ENCODE peak calls at places on chromosome 4, in four cellular contexts. One of them, this sample, is unnamed.

GRCh38 chr4:37528161-37528560 is 158.0 kb downstream of the RELL1 start:
- DNase-seq in tibial artery: no peak
- DNase-seq in ovary: no peak
- DNase-seq in CD8-positive, alpha-beta T cell: no peak
- DNase-seq in this sample: no peak

GRCh38 chr4:168551211-168551610 is 54.4 kb downstream of the PALLD start:
- DNase-seq in tibial artery: no peak
- DNase-seq in ovary: no peak
- DNase-seq in CD8-positive, alpha-beta T cell: no peak
- DNase-seq in this sample: no peak

GRCh38 chr4:54840992-54841768 is 183.4 kb downstream of the KIT start:
- DNase-seq in tibial artery: no peak
- DNase-seq in ovary: no peak
- DNase-seq in CD8-positive, alpha-beta T cell: no peak
- DNase-seq in this sample: no peak

GRCh38 chr4:786861-787300 is 39.0 kb downstream of the CPLX1 start:
- DNase-seq in tibial artery: no peak
- DNase-seq in ovary: no peak
- DNase-seq in CD8-positive, alpha-beta T cell: no peak
- DNase-seq in this sample: no peak

GRCh38 chr4:147808447-147808846 is 76.6 kb downstream of the ARHGAP10 start:
- DNase-seq in tibial artery: no peak
- DNase-seq in ovary: no peak
- DNase-seq in CD8-positive, alpha-beta T cell: no peak
- DNase-seq in this sample: no peak

GRCh38 chr4:98794565-98795205 is 134.2 kb downstream of the EIF4E start:
- DNase-seq in tibial artery: no peak
- DNase-seq in ovary: no peak
- DNase-seq in CD8-positive, alpha-beta T cell: no peak
- DNase-seq in this sample: peak; percentile 23

GRCh38 chr4:114998316-114998715 is 115.1 kb downstream of the NDST4 start:
- DNase-seq in tibial artery: no peak
- DNase-seq in ovary: no peak
- DNase-seq in CD8-positive, alpha-beta T cell: no peak
- DNase-seq in this sample: no peak

GRCh38 chr4:79250887-79251286 is 75.0 kb downstream of the NAA11 start:
- DNase-seq in tibial artery: no peak
- DNase-seq in ovary: no peak
- DNase-seq in CD8-positive, alpha-beta T cell: no peak
- DNase-seq in this sample: no peak

GRCh38 chr4:126583509-126583908 is 1049.2 kb upstream of the INTU start:
- DNase-seq in tibial artery: no peak
- DNase-seq in ovary: no peak
- DNase-seq in CD8-positive, alpha-beta T cell: no peak
- DNase-seq in this sample: no peak

GRCh38 chr4:158782539-158783360 is 13.9 kb downstream of the FNIP2 start:
- DNase-seq in tibial artery: no peak
- DNase-seq in ovary: no peak
- DNase-seq in CD8-positive, alpha-beta T cell: no peak
- DNase-seq in this sample: no peak

GRCh38 chr4:73127839-73128448 is 58.4 kb upstream of the COX18 start:
- DNase-seq in tibial artery: no peak
- DNase-seq in ovary: no peak
- DNase-seq in CD8-positive, alpha-beta T cell: no peak
- DNase-seq in this sample: no peak

GRCh38 chr4:88753658-88754431 is 56.2 kb upstream of the NAP1L5 start:
- DNase-seq in tibial artery: no peak
- DNase-seq in ovary: no peak
- DNase-seq in CD8-positive, alpha-beta T cell: no peak
- DNase-seq in this sample: no peak

GRCh38 chr4:1851575-1852415 is 4.2 kb downstream of the LETM1 start:
- DNase-seq in tibial artery: no peak
- DNase-seq in ovary: no peak
- DNase-seq in CD8-positive, alpha-beta T cell: no peak
- DNase-seq in this sample: no peak

GRCh38 chr4:56139241-56139827 is 190.6 kb downstream of the CEP135 start:
- DNase-seq in tibial artery: no peak
- DNase-seq in ovary: no peak
- DNase-seq in CD8-positive, alpha-beta T cell: no peak
- DNase-seq in this sample: no peak

GRCh38 chr4:15568814-15569213 is 86.3 kb downstream of the FBXL5 start:
- DNase-seq in tibial artery: no peak
- DNase-seq in ovary: no peak
- DNase-seq in CD8-positive, alpha-beta T cell: no peak
- DNase-seq in this sample: no peak

DNA sequence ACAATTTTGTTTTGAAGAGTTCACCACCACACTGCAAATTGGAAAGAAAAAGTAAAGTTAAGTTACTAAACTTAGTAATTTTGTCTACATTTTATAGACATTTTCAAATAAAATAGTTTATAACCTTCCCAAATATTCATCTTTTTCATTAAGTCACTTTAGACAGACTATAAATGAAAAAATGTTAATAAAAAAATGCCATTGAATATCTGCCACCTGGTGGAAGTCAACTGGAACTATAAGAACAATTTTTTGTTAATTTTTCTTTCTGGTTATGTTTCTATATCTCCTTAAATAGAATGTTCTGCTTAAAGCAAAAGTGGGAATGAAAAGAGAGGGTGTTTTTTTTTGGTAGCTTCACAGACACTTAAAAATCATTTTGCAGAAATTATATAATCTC is 534.4 kb upstream of the PCDH10 start:
- DNase-seq in tibial artery: no peak
- DNase-seq in ovary: no peak
- DNase-seq in CD8-positive, alpha-beta T cell: no peak
- DNase-seq in this sample: no peak
- TF ChIP-seq CTCF in tibial artery: no peak
- TF ChIP-seq CTCF in ovary: no peak
- TF ChIP-seq CTCF in CD8-positive, alpha-beta T cell: no peak
- TF ChIP-seq CTCF in this sample: no peak

GRCh38 chr4:153205757-153206156 is 1.5 kb downstream of the TRIM2 start:
- DNase-seq in tibial artery: no peak
- DNase-seq in ovary: no peak
- DNase-seq in CD8-positive, alpha-beta T cell: no peak
- DNase-seq in this sample: no peak
- H3K4me3 ChIP-seq in tibial artery: no peak overlapping the region
- H3K4me3 ChIP-seq in ovary: no peak overlapping the region
- H3K4me3 ChIP-seq in CD8-positive, alpha-beta T cell: no peak overlapping the region
- H3K4me3 ChIP-seq in this sample: no peak overlapping the region

GRCh38 chr4:92514632-92515031 is 210.9 kb downstream of the GRID2 start:
- DNase-seq in tibial artery: no peak
- DNase-seq in ovary: no peak
- DNase-seq in CD8-positive, alpha-beta T cell: no peak
- DNase-seq in this sample: no peak
- TF ChIP-seq CTCF in tibial artery: no peak
- TF ChIP-seq CTCF in ovary: no peak
- TF ChIP-seq CTCF in CD8-positive, alpha-beta T cell: no peak
- TF ChIP-seq CTCF in this sample: no peak

DNA sequence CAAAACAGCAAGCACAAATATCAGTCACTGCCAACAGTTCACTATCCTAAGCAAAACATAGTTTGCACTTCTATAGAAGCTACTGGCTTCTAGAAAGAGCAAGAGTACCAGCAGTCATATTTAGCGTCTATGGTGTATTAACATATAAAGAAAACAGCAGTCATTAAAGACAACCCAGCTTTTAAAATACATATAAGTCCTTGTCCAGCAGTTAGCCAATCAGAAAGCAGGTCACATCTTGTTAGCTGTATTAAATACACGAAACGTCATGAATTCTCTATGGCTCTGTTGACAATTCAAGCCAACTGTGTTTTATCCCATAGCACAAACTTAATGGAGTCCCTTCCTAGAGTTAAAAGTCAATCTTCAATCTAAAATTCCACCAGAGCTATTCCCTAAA is 1.6 kb downstream of the LDB2 start:
- DNase-seq in tibial artery: no peak
- DNase-seq in ovary: no peak
- DNase-seq in CD8-positive, alpha-beta T cell: no peak
- DNase-seq in this sample: no peak
- H3K4me3 ChIP-seq in tibial artery: peak overlapping the region; percentile 50
- H3K4me3 ChIP-seq in ovary: peak overlapping the region; percentile 40
- H3K4me3 ChIP-seq in CD8-positive, alpha-beta T cell: no peak overlapping the region
- H3K4me3 ChIP-seq in this sample: peak overlapping the region; percentile 70

GRCh38 chr4:141340458-141340857 is 119.8 kb downstream of the ZNF330 start:
- DNase-seq in tibial artery: no peak
- DNase-seq in ovary: no peak
- DNase-seq in CD8-positive, alpha-beta T cell: no peak
- DNase-seq in this sample: no peak

GRCh38 chr4:141348589-141348988 is 127.9 kb downstream of the ZNF330 start:
- DNase-seq in tibial artery: no peak
- DNase-seq in ovary: no peak
- DNase-seq in CD8-positive, alpha-beta T cell: no peak
- DNase-seq in this sample: no peak

GRCh38 chr4:141350122-141350904 is 129.6 kb downstream of the ZNF330 start:
- DNase-seq in tibial artery: no peak
- DNase-seq in ovary: no peak
- DNase-seq in CD8-positive, alpha-beta T cell: no peak
- DNase-seq in this sample: peak; percentile 87

GRCh38 chr4:141347738-141348524 is 127.2 kb downstream of the ZNF330 start:
- DNase-seq in tibial artery: no peak
- DNase-seq in ovary: no peak
- DNase-seq in CD8-positive, alpha-beta T cell: no peak
- DNase-seq in this sample: no peak

GRCh38 chr4:141346144-141346543 is 125.4 kb downstream of the ZNF330 start:
- DNase-seq in tibial artery: no peak
- DNase-seq in ovary: no peak
- DNase-seq in CD8-positive, alpha-beta T cell: no peak
- DNase-seq in this sample: no peak
- TF ChIP-seq CTCF in tibial artery: peak; percentile 54
- TF ChIP-seq CTCF in ovary: no peak
- TF ChIP-seq CTCF in CD8-positive, alpha-beta T cell: no peak
- TF ChIP-seq CTCF in this sample: peak; percentile 46

DNA sequence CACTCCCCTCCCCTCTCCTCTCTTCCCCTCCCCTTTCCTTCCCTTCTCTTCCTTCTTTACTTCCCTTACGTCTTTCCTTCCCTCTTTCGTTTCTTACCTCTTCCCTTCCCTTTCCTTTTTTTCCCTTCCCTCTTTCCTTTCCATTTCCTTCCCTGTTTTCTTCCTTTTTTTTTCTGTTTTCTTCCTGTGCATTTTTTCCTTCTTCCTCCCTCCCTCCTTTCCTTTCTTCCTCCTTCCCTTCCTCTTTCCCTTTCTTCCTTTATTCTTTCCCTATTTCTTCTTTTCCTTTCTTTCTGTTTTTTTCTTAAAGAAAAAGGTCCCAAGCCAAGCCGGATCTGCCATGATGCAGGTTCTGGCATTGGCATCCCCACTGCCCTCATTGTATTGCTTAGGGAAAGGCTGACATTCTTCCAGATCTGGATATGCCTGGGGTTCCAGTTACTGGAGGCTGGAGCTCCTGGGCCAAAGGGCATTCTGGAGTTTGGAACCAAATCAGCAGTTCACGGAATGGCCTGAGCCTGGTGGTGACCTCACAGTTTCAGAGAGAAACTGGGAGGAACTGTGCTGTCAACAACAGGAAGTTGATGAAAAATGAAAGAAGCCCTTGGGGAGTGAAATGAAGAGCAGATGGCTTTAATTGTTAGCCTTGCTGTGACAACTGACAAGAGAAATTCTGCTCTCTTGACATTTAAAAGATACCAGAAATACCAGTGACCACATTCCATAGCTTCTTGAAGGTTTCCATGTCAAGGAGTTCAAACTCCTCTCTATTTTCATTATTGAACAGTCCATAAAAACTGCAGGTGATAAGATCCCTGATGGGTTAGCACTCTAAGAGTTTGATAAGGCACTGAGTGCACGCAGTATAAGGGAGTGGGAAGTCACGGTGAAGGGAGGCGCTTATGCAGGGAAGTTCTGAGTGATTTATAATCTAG is 622.1 kb downstream of the SPRY1 start:
- DNase-seq in tibial artery: peak; percentile 45
- DNase-seq in ovary: peak; percentile 42
- DNase-seq in CD8-positive, alpha-beta T cell: no peak
- DNase-seq in this sample: peak; percentile 5
- H3K4me3 ChIP-seq in tibial artery: no peak overlapping the region
- H3K4me3 ChIP-seq in ovary: no peak overlapping the region
- H3K4me3 ChIP-seq in CD8-positive, alpha-beta T cell: no peak overlapping the region
- H3K4me3 ChIP-seq in this sample: no peak overlapping the region

DNA sequence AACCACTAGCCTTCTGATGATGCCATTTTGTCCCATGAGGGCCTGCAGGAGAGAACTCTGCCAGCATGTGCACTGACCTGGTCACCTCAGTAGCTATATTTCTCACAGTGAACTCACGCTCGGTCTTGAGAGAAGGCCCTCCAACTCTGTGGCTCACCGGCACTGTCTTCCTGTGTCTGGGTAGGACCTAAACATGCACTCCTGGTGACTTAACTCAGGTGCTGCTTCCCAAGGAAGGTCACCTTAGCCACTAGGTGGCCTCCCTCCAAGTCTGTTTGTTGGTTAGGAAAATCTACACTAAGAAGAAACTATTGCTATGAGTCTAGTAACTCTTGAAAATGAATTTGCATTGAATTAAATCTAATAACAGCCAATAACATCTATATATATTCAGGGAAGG is 24.8 kb downstream of the TLR10 start:
- DNase-seq in tibial artery: no peak
- DNase-seq in ovary: no peak
- DNase-seq in CD8-positive, alpha-beta T cell: no peak
- DNase-seq in this sample: no peak
- TF ChIP-seq CTCF in tibial artery: no peak
- TF ChIP-seq CTCF in ovary: no peak
- TF ChIP-seq CTCF in CD8-positive, alpha-beta T cell: no peak
- TF ChIP-seq CTCF in this sample: no peak

DNA sequence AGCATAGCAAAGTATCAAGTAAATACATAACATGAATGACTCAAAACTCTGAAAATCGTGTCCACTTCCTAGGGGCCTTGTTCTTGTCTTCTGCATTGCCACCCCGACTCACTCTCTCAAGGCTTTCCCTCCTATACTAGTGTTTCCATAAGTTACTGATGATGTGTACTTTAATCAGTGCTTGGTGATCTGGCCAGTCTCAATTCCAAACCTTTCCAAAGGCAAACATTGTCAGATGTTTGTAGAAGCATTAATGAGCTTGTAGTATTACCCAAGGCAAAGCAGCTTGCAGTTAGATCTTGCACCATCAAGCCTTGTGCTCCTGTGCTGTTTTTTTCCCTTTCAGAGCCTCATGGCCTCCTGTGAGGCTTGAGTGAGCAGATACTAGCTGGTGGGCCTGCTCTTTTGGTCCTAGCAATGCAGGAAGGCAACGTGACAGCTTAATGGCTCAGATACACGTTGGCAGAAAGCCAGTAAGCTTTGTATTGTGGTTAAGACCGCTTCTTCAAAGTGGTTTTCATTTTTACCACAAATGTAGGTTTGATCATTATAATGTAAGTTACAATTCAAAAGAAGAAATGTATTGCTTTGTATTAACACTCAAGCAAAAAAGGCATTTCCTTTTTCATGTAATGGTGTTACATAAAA is 51.8 kb downstream of the RBPJ start:
- DNase-seq in tibial artery: no peak
- DNase-seq in ovary: no peak
- DNase-seq in CD8-positive, alpha-beta T cell: peak; percentile 13
- DNase-seq in this sample: peak; percentile 28
- H3K4me3 ChIP-seq in tibial artery: no peak overlapping the region
- H3K4me3 ChIP-seq in ovary: no peak overlapping the region
- H3K4me3 ChIP-seq in CD8-positive, alpha-beta T cell: no peak overlapping the region
- H3K4me3 ChIP-seq in this sample: no peak overlapping the region

GRCh38 chr4:24910504-24910903 is 2.3 kb downstream of the CCDC149 start:
- DNase-seq in tibial artery: no peak
- DNase-seq in ovary: no peak
- DNase-seq in CD8-positive, alpha-beta T cell: no peak
- DNase-seq in this sample: peak; percentile 24
- TF ChIP-seq CTCF in tibial artery: no peak
- TF ChIP-seq CTCF in ovary: no peak
- TF ChIP-seq CTCF in CD8-positive, alpha-beta T cell: no peak
- TF ChIP-seq CTCF in this sample: no peak